ENCODE peak calls at places on chromosomes 6 and 20, in five cellular contexts. N is kidney, T is stomach, B is IMR-90, E is adrenal gland. K is an unnamed sample. For H3K4me1, the result is how much of the 10 kb centered on the place peaks cover.

GRCh38 chr20:32152421-32153155 is 43.1 kb downstream of the TM9SF4 start:
- DNase-seq in N (no peak), E (no peak), B (no peak), T (no peak), K (peak)

GRCh38 chr6:31614075-31614619 is 887 bp upstream of the AIF1 start:
- DNase-seq in N (no peak), E (no peak), T (no peak), B (no peak), K (no peak)

GRCh38 chr6:147220345-147220744 is 16.1 kb downstream of the STXBP5 start:
- DNase-seq in N (no peak), E (no peak), B (no peak), T (no peak), K (no peak)

GRCh38 chr6:37170273-37171140 is 555 bp downstream of the PIM1 start:
- DNase-seq in N (peak), E (peak), B (peak), T (peak), K (no peak)

GRCh38 chr6:99393698-99394531 is at the start of gene COQ3:
- DNase-seq in E (peak), N (peak), B (peak), T (peak), K (peak)

GRCh38 chr6:135673671-135674309 is 176.2 kb upstream of the AHI1 start:
- DNase-seq in E (no peak), T (no peak), N (no peak), B (peak), K (no peak)

GRCh38 chr20:50624351-50625016 is 66.9 kb downstream of the RIPOR3 start:
- DNase-seq in T (peak), N (peak), B (no peak), E (no peak), K (no peak)

GRCh38 chr6:168499045-168499650 is 58.2 kb downstream of the SMOC2 start:
- DNase-seq in E (no peak), N (no peak), B (no peak), T (no peak), K (peak)

GRCh38 chr6:52746213-52746612 is 17.1 kb downstream of the GSTA2 start:
- DNase-seq in N (no peak), B (no peak), T (no peak), E (peak), K (no peak)

GRCh38 chr20:59385461-59385860 is 85.0 kb downstream of the EDN3 start:
- DNase-seq in N (no peak), B (no peak), T (no peak), E (no peak), K (no peak)

GRCh38 chr6:157755752-157756411 is 67.2 kb upstream of the SNX9 start:
- DNase-seq in B (no peak), T (peak), E (no peak), N (no peak), K (no peak)

GRCh38 chr6:157430834-157431233 is 49.8 kb downstream of the ZDHHC14 start:
- DNase-seq in T (no peak), N (no peak), B (no peak), E (no peak), K (no peak)

GRCh38 chr20:51574248-51575033 is 31.9 kb upstream of the NFATC2 start:
- DNase-seq in T (no peak), N (no peak), E (no peak), B (no peak), K (no peak)

GRCh38 chr6:128333581-128334223 is 186.7 kb downstream of the PTPRK start:
- DNase-seq in T (no peak), B (no peak), E (no peak), N (no peak), K (no peak)

GRCh38 chr6:165551828-165552227 is 111.2 kb downstream of the PDE10A start:
- DNase-seq in T (no peak), N (no peak), B (no peak), E (no peak), K (no peak)

GRCh38 chr6:135919026-135919425 is 67.5 kb downstream of the PDE7B start:
- DNase-seq in T (no peak), E (no peak), N (no peak), B (no peak), K (no peak)

GRCh38 chr6:29680416-29680815 is 536 bp downstream of the ZFP57 start:
- DNase-seq in T (no peak), E (no peak), N (no peak), B (no peak), K (no peak)

GRCh38 chr20:25090492-25091429 is 8.8 kb upstream of the VSX1 start:
- DNase-seq in E (no peak), N (peak), T (no peak), B (no peak), K (peak)

GRCh38 chr6:167272156-167272555 is 19.0 kb upstream of the UNC93A start:
- DNase-seq in E (no peak), T (no peak), B (no peak), N (no peak), K (no peak)

GRCh38 chr6:156899071-156899470 is 121.9 kb downstream of the ARID1B start:
- DNase-seq in T (no peak), E (no peak), N (no peak), B (no peak), K (no peak)

GRCh38 chr6:158653577-158654354 is 3.9 kb downstream of the SYTL3 start:
- DNase-seq in B (peak), N (peak), T (peak), E (peak), K (peak)

GRCh38 chr6:158894192-158894591 is 75.0 kb upstream of the EZR start:
- DNase-seq in B (peak), N (no peak), E (no peak), T (no peak), K (no peak)

GRCh38 chr6:100464910-100465700 is at the start of gene SIM1:
- DNase-seq in E (peak), B (peak), T (no peak), N (peak), K (peak)

GRCh38 chr6:84278311-84278710 is 50.9 kb upstream of the CEP162 start:
- DNase-seq in E (no peak), T (no peak), B (no peak), N (no peak), K (no peak)

GRCh38 chr6:165573671-165574070 is 89.4 kb downstream of the PDE10A start:
- DNase-seq in N (peak), E (peak), B (peak), T (peak), K (no peak)

DNA sequence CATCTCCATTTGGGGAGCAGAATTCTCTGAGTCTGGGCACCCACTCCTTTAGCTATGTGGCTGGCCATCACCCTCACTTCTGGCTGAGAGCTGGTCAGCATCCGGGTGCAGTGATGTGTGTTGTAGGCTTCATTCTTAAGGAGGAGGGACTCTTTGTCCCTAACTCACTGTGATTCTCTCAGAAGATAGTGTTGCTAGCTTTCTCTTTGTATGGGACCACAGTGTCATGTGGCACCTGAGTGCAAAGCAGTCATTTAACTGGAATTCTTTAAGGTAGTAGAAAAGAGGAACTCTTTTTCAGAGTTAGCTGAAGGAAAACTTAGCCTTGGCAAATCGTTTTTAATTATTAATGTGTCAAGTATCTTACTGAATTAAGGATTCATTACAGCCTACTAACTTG is 165.9 kb downstream of the JARID2 start:
- DNase-seq in T (no peak), E (no peak), N (no peak), B (no peak), K (no peak)
- H3K4me3 ChIP-seq in T (no peak), E (no peak), N (no peak), B (no peak), K (no peak)

GRCh38 chr6:42572523-42572922 is 8.7 kb downstream of the UBR2 start:
- DNase-seq in E (no peak), T (no peak), N (no peak), B (no peak), K (no peak)
- H3K4me1 ChIP-seq in E (under half), T (half or more), N (under half), B (under half), K (under half)

GRCh38 chr6:170575250-170575649 is 9.2 kb downstream of the PDCD2 start:
- DNase-seq in E (no peak), N (no peak), T (no peak), B (peak), K (no peak)
- TF ChIP-seq CTCF in E (no peak), N (no peak), T (no peak), B (peak), K (no peak)

DNA sequence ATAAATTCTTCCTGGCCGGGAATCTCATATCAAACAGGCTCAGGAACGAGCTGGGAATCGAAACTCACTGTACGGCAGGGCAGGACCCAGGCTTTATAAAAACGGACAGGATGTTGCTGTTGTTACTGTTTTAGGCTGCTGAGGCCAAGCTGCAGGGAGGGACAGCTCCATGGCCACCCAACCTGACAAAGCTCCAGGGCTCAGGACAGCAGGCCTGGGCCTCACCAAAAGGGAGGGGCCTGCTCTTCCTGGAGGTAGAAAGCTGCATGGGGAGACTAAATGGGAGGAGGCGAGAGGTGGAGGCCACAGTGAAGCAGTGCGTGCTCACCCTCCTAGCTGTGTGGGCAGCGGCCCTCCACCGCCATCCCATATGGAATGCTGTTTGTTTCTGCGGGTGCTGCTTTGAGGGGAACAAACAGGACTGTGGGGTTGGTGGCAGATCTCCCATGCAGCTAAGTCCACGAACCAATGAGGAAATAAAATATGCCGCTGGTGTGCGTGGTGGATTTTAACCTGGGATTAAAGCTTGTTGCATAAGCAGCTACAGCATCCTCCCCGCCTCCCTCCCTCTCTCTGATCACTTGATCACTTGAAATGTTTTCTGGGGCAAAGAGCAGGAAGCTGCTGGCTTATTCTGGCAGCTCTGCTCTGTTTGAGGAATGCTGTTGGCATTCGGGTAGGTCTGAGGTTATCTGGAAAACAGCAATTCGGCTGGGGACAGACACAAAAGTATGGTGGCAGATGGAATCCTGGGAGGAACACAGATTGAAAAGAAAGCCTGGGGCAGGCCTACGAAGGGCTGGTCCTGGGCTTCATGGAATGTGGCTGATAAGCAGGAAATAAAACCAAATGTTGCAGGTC is 2.4 kb upstream of the ZMYND8 start:
- DNase-seq in N (peak), E (peak), B (peak), T (peak), K (peak)
- H3K4me3 ChIP-seq in N (peak), E (peak), B (no peak), T (no peak), K (no peak)

GRCh38 chr6:6395581-6396197 is 75.2 kb upstream of the F13A1 start:
- DNase-seq in B (no peak), T (no peak), E (peak), N (no peak), K (no peak)
- H3K4me1 ChIP-seq in B (under half), T (under half), E (under half), N (under half), K (under half)

GRCh38 chr20:17653835-17654648 is 28.0 kb downstream of the RRBP1 start:
- DNase-seq in T (no peak), E (no peak), B (no peak), N (no peak), K (peak)

GRCh38 chr20:17650816-17651760 is 31.0 kb downstream of the RRBP1 start:
- DNase-seq in N (peak), B (peak), E (no peak), T (no peak), K (peak)

GRCh38 chr20:17652411-17652810 is 29.6 kb downstream of the RRBP1 start:
- DNase-seq in N (no peak), B (no peak), T (no peak), E (no peak), K (peak)

GRCh38 chr20:17650301-17650761 is 31.7 kb downstream of the RRBP1 start:
- DNase-seq in E (no peak), N (no peak), T (no peak), B (no peak), K (no peak)

GRCh38 chr20:17651761-17652388 is 30.2 kb downstream of the RRBP1 start:
- DNase-seq in T (peak), B (no peak), E (no peak), N (no peak), K (no peak)
- TF ChIP-seq CTCF in T (no peak), B (no peak), E (no peak), N (peak), K (no peak)

K was measured in mucosa of descending colon.